ENCODE peak calls at places on chromosomes 16 and 17, in ten cellular contexts. J, B, R, A, T, W, L, Q, O and E are unnamed samples.

GRCh38 chr16:50354629-50355456 is 13.9 kb downstream of the BRD7 start:
- DNase-seq in W (peak), T (peak), R (no peak), B (no peak), O (no peak), J (no peak), Q (no peak), L (no peak), A (no peak), E (peak)

GRCh38 chr16:14015017-14015416 is 56.1 kb upstream of the MRTFB start:
- DNase-seq in A (no peak), R (no peak), J (no peak), W (peak), B (no peak), Q (no peak), T (no peak), L (no peak), O (no peak), E (no peak)

GRCh38 chr17:57671546-57672204 is 73.4 kb downstream of the CCDC182 start:
- DNase-seq in Q (peak), T (peak), R (peak), W (peak), J (peak), B (peak), L (peak), A (peak), O (peak), E (peak)

GRCh38 chr17:21360048-21360447 is 16.1 kb upstream of the KCNJ12 start:
- DNase-seq in W (no peak), O (no peak), J (no peak), A (no peak), L (no peak), Q (peak), T (no peak), R (no peak), B (no peak), E (peak)

GRCh38 chr17:59424331-59424730 is 92.9 kb downstream of the YPEL2 start:
- DNase-seq in W (no peak), L (no peak), B (no peak), Q (no peak), T (no peak), R (no peak), O (no peak), A (no peak), J (no peak), E (no peak)

GRCh38 chr16:46900464-46901235 is 16.5 kb downstream of the GPT2 start:
- DNase-seq in B (no peak), T (no peak), L (no peak), J (no peak), O (no peak), A (peak), Q (no peak), R (no peak), W (no peak), E (no peak)

GRCh38 chr16:68200120-68200783 is 35.7 kb downstream of the ESRP2 start:
- DNase-seq in L (no peak), R (no peak), Q (no peak), J (no peak), O (peak), T (no peak), W (peak), A (no peak), B (no peak), E (no peak)

GRCh38 chr17:9537177-9537776 is 38.3 kb downstream of the STX8 start:
- DNase-seq in J (no peak), A (no peak), T (no peak), L (no peak), W (no peak), B (no peak), R (no peak), O (no peak), Q (no peak), E (no peak)

GRCh38 chr17:8789743-8790142 is 9.4 kb downstream of the MFSD6L start:
- DNase-seq in A (no peak), Q (no peak), B (no peak), W (no peak), T (no peak), L (no peak), O (no peak), J (no peak), R (no peak), E (no peak)

GRCh38 chr17:69945698-69946185 is 129.3 kb upstream of the KCNJ16 start:
- DNase-seq in Q (no peak), O (no peak), J (no peak), R (no peak), W (no peak), A (no peak), T (no peak), L (no peak), B (no peak), E (no peak)

GRCh38 chr17:40442392-40443195 is 656 bp upstream of the IGFBP4 start:
- DNase-seq in B (no peak), Q (no peak), J (no peak), A (peak), W (peak), T (peak), O (peak), R (no peak), L (no peak), E (peak)

GRCh38 chr16:26569793-26570192 is 496.9 kb upstream of the C16orf82 start:
- DNase-seq in R (no peak), Q (no peak), A (no peak), W (no peak), O (peak), T (no peak), L (no peak), J (no peak), B (no peak), E (peak)

GRCh38 chr16:29663020-29663828 is at the start of gene SPN:
- DNase-seq in B (no peak), W (no peak), Q (peak), T (peak), R (no peak), A (no peak), L (peak), O (no peak), J (no peak), E (peak)

GRCh38 chr16:64830653-64831052 is 291.2 kb downstream of the CDH11 start:
- DNase-seq in W (peak), R (no peak), L (no peak), A (no peak), O (no peak), B (no peak), T (no peak), Q (no peak), J (no peak), E (no peak)

GRCh38 chr16:70582280-70582978 is 58.8 kb downstream of the SF3B3 start:
- DNase-seq in W (peak), A (no peak), O (no peak), L (no peak), Q (no peak), B (no peak), J (no peak), R (no peak), T (no peak), E (no peak)

GRCh38 chr17:65371702-65372101 is 189.7 kb downstream of the AXIN2 start:
- DNase-seq in O (no peak), J (peak), B (no peak), R (no peak), T (no peak), W (no peak), A (no peak), Q (no peak), L (no peak), E (no peak)

GRCh38 chr16:58048494-58048893 is 22.9 kb downstream of the MMP15 start:
- DNase-seq in L (no peak), A (no peak), Q (no peak), T (no peak), R (no peak), J (no peak), B (no peak), W (no peak), O (no peak), E (no peak)

GRCh38 chr17:63918305-63918704 is 334 bp downstream of the GH1 start:
- DNase-seq in A (peak), L (no peak), B (no peak), T (no peak), J (no peak), R (no peak), W (no peak), Q (no peak), O (no peak), E (no peak)

GRCh38 chr17:17823433-17824118 is 13.2 kb downstream of the SREBF1 start:
- DNase-seq in A (peak), W (peak), B (peak), T (peak), L (peak), O (peak), J (peak), Q (peak), R (peak), E (peak)

GRCh38 chr17:82064433-82065192 is 991 bp downstream of the DUS1L start:
- DNase-seq in B (no peak), T (no peak), W (no peak), J (no peak), O (no peak), R (no peak), L (peak), Q (no peak), A (no peak), E (no peak)

GRCh38 chr17:61700252-61700651 is 109.2 kb upstream of the NACA2 start:
- DNase-seq in W (no peak), B (no peak), T (no peak), Q (no peak), L (no peak), A (no peak), J (no peak), O (no peak), R (no peak), E (no peak)

GRCh38 chr17:61283043-61283442 is 116.6 kb upstream of the TBX2 start:
- DNase-seq in B (no peak), A (no peak), W (no peak), O (no peak), T (no peak), L (no peak), J (no peak), Q (no peak), R (no peak), E (no peak)

GRCh38 chr16:1691276-1691675 is 13.2 kb downstream of the JPT2 start:
- DNase-seq in A (no peak), L (no peak), T (no peak), R (no peak), J (no peak), B (no peak), W (peak), O (no peak), Q (no peak), E (no peak)

GRCh38 chr17:30824002-30824355 is 513 bp downstream of the CRLF3 start:
- DNase-seq in T (peak), O (peak), R (no peak), J (no peak), L (peak), Q (no peak), W (no peak), A (no peak), B (peak), E (peak)

GRCh38 chr17:28985950-28986713 is 19.7 kb downstream of the SEZ6 start:
- DNase-seq in W (no peak), A (no peak), Q (no peak), T (no peak), R (no peak), O (no peak), J (no peak), L (no peak), B (no peak), E (no peak)

GRCh38 chr17:35161281-35161761 is 13.7 kb downstream of the UNC45B start:
- DNase-seq in J (no peak), W (no peak), O (no peak), L (peak), Q (no peak), A (no peak), B (no peak), R (no peak), T (peak), E (no peak)

GRCh38 chr16:68737046-68737729 is at the start of gene CDH1:
- DNase-seq in J (peak), O (no peak), T (no peak), W (no peak), A (peak), L (peak), B (no peak), Q (no peak), R (peak), E (no peak)

GRCh38 chr17:40224707-40225092 is 5.6 kb downstream of the WIPF2 start:
- DNase-seq in J (no peak), T (no peak), O (no peak), W (peak), Q (no peak), L (no peak), A (no peak), B (no peak), R (no peak), E (no peak)

GRCh38 chr17:71628306-71628705 is 492.5 kb upstream of the SOX9 start:
- DNase-seq in Q (no peak), B (peak), W (no peak), T (no peak), A (no peak), J (no peak), R (no peak), O (no peak), L (no peak), E (no peak)

GRCh38 chr16:66342294-66342900 is 24.1 kb upstream of the CDH5 start:
- DNase-seq in W (peak), B (peak), Q (no peak), T (peak), R (no peak), O (peak), A (no peak), L (no peak), J (no peak), E (no peak)

GRCh38 chr16:83781-84615 is 6.0 kb downstream of the MPG start:
- DNase-seq in Q (no peak), T (no peak), L (no peak), R (no peak), A (no peak), B (no peak), O (no peak), J (no peak), W (peak), E (peak)